ENCODE peak calls at places on chromosomes 12 and 14, in six cellular contexts. U is heart left ventricle, Q is GM12878, W is H9, H is colonic mucosa, S is PC-9. A is an unnamed sample.

GRCh38 chr12:71947645-71948105 is 9.0 kb downstream of the TPH2 start:
- DNase-seq in H (no peak), S (peak; percentile 58), Q (no peak), W (peak; percentile 97), U (no peak), A (peak; percentile 89)

GRCh38 chr12:68334136-68334535 is 2.0 kb upstream of the MDM1 start:
- DNase-seq in H (peak; percentile 32), U (peak; percentile 22), W (peak; percentile 51), Q (peak; percentile 45), S (peak; percentile 10), A (peak; percentile 36)

GRCh38 chr12:80320121-80320678 is 123.8 kb upstream of the PTPRQ start:
- DNase-seq in H (no peak), Q (no peak), S (no peak), W (peak; percentile 59), U (no peak), A (no peak)

GRCh38 chr14:105090493-105091334 is 25.5 kb upstream of the GPR132 start:
- DNase-seq in Q (no peak), S (peak; percentile 81), H (peak; percentile 93), U (peak; percentile 84), W (peak; percentile 91), A (peak; percentile 91)

GRCh38 chr12:100995201-100995600 is 200.6 kb downstream of the ANO4 start:
- DNase-seq in S (no peak), U (no peak), W (no peak), H (no peak), Q (no peak), A (peak; percentile 84)

GRCh38 chr12:109462868-109463692 is 14.0 kb downstream of the KCTD10 start:
- DNase-seq in Q (no peak), W (peak; percentile 70), U (peak; percentile 86), S (peak; percentile 74), H (peak; percentile 64), A (peak; percentile 26)

GRCh38 chr14:73717998-73718741 is 4.0 kb upstream of the PNMA1 start:
- DNase-seq in S (no peak), Q (no peak), W (peak; percentile 70), H (peak; percentile 29), U (peak; percentile 62), A (peak; percentile 81)

GRCh38 chr14:58430156-58430555 is 2.6 kb downstream of the KIAA0586 start:
- DNase-seq in W (no peak), H (no peak), U (no peak), S (no peak), Q (no peak), A (no peak)

GRCh38 chr12:71799105-71799504 is 40.5 kb upstream of the TBC1D15 start:
- DNase-seq in U (no peak), H (no peak), S (no peak), Q (no peak), W (no peak), A (peak; percentile 14)

GRCh38 chr14:58587271-58587670 is 50.5 kb upstream of the DACT1 start:
- DNase-seq in U (no peak), W (no peak), Q (no peak), S (no peak), H (no peak), A (no peak)

GRCh38 chr12:128928361-128928760 is 75.1 kb downstream of the GLT1D1 start:
- DNase-seq in Q (no peak), S (no peak), H (no peak), U (no peak), W (no peak), A (no peak)

GRCh38 chr12:3727877-3728632 is 24.9 kb downstream of the CRACR2A start:
- DNase-seq in U (no peak), S (no peak), W (no peak), Q (peak; percentile 66), H (no peak), A (peak; percentile 20)

GRCh38 chr14:77601846-77602609 is 14.4 kb downstream of the SPTLC2 start:
- DNase-seq in S (no peak), U (no peak), Q (no peak), H (no peak), W (no peak), A (no peak)

GRCh38 chr14:72808564-72808963 is 85.3 kb downstream of the DPF3 start:
- DNase-seq in U (no peak), S (no peak), H (no peak), W (no peak), Q (no peak), A (no peak)

GRCh38 chr14:54786816-54787215 is 115.8 kb downstream of the GCH1 start:
- DNase-seq in W (no peak), Q (no peak), S (no peak), U (no peak), H (no peak), A (no peak)

GRCh38 chr12:52915637-52916036 is 10.8 kb upstream of the KRT8 start:
- DNase-seq in Q (no peak), H (no peak), U (no peak), W (no peak), S (no peak), A (no peak)

GRCh38 chr12:110846615-110847566 is at the start of gene CCDC63:
- DNase-seq in S (peak; percentile 14), W (peak; percentile 87), H (peak; percentile 55), U (peak; percentile 61), Q (no peak), A (peak; percentile 90)

GRCh38 chr14:100714205-100714781 is 12.4 kb upstream of the DLK1 start:
- DNase-seq in Q (no peak), H (no peak), U (no peak), W (no peak), S (peak; percentile 3), A (no peak)
- H3K4me1 ChIP-seq in Q (no peaks in the 10 kb centered on the region), H (no peaks in the 10 kb centered on the region), U (peaks cover 17% of the 10 kb centered on the region), W (no peaks in the 10 kb centered on the region), S (no peaks in the 10 kb centered on the region), A (peaks cover 42% of the 10 kb centered on the region)

DNA sequence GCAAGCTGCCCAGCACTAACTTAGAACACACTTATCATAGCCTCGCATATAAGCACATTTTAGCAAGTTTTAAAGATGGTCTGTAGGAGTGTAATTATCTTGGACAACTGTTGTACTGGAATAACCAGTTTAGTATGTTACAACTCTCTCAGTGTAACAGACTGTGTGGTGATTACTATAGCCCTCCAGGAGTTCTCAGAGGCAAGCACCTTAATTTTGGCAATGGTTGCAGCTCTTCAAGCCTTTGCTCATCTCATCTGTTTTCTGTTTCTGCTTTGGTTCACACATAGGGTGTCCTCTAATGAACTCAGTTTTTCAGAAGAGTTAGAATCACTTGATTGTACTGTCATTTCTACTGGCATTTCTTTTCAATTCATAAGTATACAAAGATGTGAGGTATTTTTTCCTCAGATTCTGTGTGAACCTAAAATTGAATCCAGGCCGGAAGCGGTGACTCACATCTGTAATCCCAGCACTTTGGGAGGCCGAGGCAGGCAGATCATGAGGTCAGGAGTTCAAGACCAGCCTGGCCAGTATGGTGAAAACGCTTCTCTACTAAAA is 83.3 kb downstream of the ANO6 start:
- DNase-seq in S (peak; percentile 52), H (no peak), W (no peak), Q (no peak), U (no peak), A (no peak)
- H3K27ac ChIP-seq in S (peak overlapping the region; percentile 90), H (no peak overlapping the region), W (no peak overlapping the region), Q (no peak overlapping the region), U (peak overlapping the region; percentile 51), A (no peak overlapping the region)

GRCh38 chr14:21257395-21258193 is 11.6 kb downstream of the HNRNPC start:
- DNase-seq in Q (no peak), U (no peak), W (no peak), S (no peak), H (no peak), A (no peak)
- H3K4me1 ChIP-seq in Q (peaks cover 7% of the 10 kb centered on the region), U (peaks cover 76% of the 10 kb centered on the region), W (peaks cover 2% of the 10 kb centered on the region), S (peaks cover 18% of the 10 kb centered on the region), H (peaks cover 11% of the 10 kb centered on the region), A (peaks cover 44% of the 10 kb centered on the region)

GRCh38 chr14:83709116-83709515 is 1820.8 kb upstream of the FLRT2 start:
- DNase-seq in S (no peak), W (no peak), U (no peak), Q (no peak), H (no peak), A (no peak)

GRCh38 chr14:83707056-83707455 is 1822.9 kb upstream of the FLRT2 start:
- DNase-seq in S (no peak), W (no peak), H (no peak), Q (no peak), U (no peak), A (no peak)

GRCh38 chr14:83702619-83703018 is 1827.3 kb upstream of the FLRT2 start:
- DNase-seq in S (no peak), U (no peak), W (no peak), Q (no peak), H (no peak), A (no peak)

DNA sequence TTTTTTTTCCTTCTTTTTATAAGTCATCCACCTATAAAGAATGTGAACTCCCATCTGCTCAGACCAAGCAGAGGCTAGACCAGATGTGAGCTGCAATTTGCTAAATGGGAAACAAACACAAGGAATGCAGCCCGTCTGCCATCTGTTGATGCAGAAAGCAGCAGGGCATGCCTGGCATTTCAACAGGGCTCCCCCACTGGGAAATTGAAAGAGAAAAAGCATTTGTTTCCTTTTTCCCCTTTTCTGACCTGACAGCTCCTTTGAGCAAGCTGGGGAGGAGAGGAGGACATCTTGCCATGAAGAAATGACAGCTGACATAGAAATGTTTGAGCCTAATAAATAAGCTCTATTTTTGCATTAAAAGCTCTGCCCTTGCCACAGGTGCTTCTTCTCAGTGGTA is 1823.4 kb upstream of the FLRT2 start:
- DNase-seq in S (peak; percentile 1), Q (no peak), W (peak; percentile 78), U (no peak), H (no peak), A (peak; percentile 77)
- H3K27ac ChIP-seq in S (no peak overlapping the region), Q (no peak overlapping the region), W (peak overlapping the region; percentile 75), U (no peak overlapping the region), H (no peak overlapping the region), A (peak overlapping the region; percentile 34)

GRCh38 chr12:25929096-25929637 is 29.3 kb upstream of the RASSF8 start:
- DNase-seq in H (no peak), Q (no peak), W (no peak), S (no peak), U (no peak), A (no peak)

GRCh38 chr12:25926536-25926935 is 31.9 kb upstream of the RASSF8 start:
- DNase-seq in W (no peak), H (no peak), U (no peak), S (no peak), Q (no peak), A (no peak)

GRCh38 chr12:25924535-25925001 is 33.9 kb upstream of the RASSF8 start:
- DNase-seq in H (no peak), U (no peak), S (peak; percentile 17), Q (no peak), W (no peak), A (peak; percentile 41)

GRCh38 chr12:25925064-25925463 is 33.4 kb upstream of the RASSF8 start:
- DNase-seq in Q (no peak), H (no peak), S (no peak), U (no peak), W (no peak), A (no peak)
- H3K4me1 ChIP-seq in Q (no peaks in the 10 kb centered on the region), H (no peaks in the 10 kb centered on the region), S (peaks cover 19% of the 10 kb centered on the region), U (no peaks in the 10 kb centered on the region), W (no peaks in the 10 kb centered on the region), A (peaks cover 14% of the 10 kb centered on the region)

DNA sequence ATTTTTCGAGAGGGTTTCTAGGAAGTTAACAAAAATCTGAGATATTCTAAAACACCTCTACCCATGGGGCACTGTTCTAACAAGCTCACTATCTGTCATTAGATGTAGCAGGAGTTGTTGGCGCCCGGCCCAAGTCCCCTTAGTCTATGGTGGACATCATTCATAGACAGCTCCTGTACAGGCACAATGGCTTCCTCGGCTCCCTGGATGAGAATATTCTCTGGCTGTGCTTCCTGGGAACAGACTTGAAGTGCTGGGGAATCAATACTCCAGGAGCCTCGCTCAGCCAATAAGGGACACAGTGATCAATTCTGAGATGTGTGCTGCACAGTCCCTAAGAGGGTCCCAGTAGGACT is 224.2 kb downstream of the KTN1 start:
- DNase-seq in W (no peak), U (no peak), S (no peak), Q (no peak), H (no peak), A (no peak)
- H3K27ac ChIP-seq in W (no peak overlapping the region), U (no peak overlapping the region), S (peak overlapping the region; percentile 78), Q (no peak overlapping the region), H (no peak overlapping the region), A (no peak overlapping the region)

A was measured in neural progenitor cell.